ENCODE peak calls at places on chromosomes 13 and 19, in four cellular contexts. W is WTC11, F is A549, S is K562. P is an unnamed sample.

GRCh38 chr13:85277753-85278152 is 521.5 kb downstream of the SLITRK6 start:
- DNase-seq in W (no peak), F (peak), S (no peak), P (peak)

GRCh38 chr13:63184693-63185092 is 1769.0 kb upstream of the PCDH20 start:
- DNase-seq in W (peak), F (peak), S (no peak), P (peak)

GRCh38 chr13:111304041-111304544 is 16.3 kb upstream of the TEX29 start:
- DNase-seq in W (no peak), F (no peak), S (no peak), P (no peak)

GRCh38 chr13:98390086-98390697 is 186.7 kb downstream of the STK24 start:
- DNase-seq in W (no peak), F (no peak), S (no peak), P (no peak)

GRCh38 chr13:113759525-113760137 is 605 bp downstream of the TMEM255B start:
- DNase-seq in W (no peak), F (peak), S (no peak), P (no peak)

GRCh38 chr13:50149932-50150331 is 134.7 kb downstream of the KCNRG start:
- DNase-seq in W (no peak), F (no peak), S (no peak), P (no peak)

GRCh38 chr13:50594276-50594970 is 249.1 kb downstream of the DLEU7 start:
- DNase-seq in W (peak), F (no peak), S (peak), P (peak)

GRCh38 chr13:73403362-73404150 is 344.8 kb downstream of the KLF5 start:
- DNase-seq in W (no peak), F (no peak), S (no peak), P (no peak)

GRCh38 chr13:35716186-35716585 is 239.7 kb upstream of the MAB21L1 start:
- DNase-seq in W (no peak), F (no peak), S (no peak), P (no peak)

GRCh38 chr19:50162988-50163387 is at the start of gene IZUMO2:
- DNase-seq in W (peak), F (no peak), S (peak), P (no peak)

GRCh38 chr19:1082165-1082927 is 12.8 kb downstream of the POLR2E start:
- DNase-seq in W (peak), F (peak), S (peak), P (no peak)

GRCh38 chr13:32645854-32646253 is 59.6 kb downstream of the PDS5B start:
- DNase-seq in W (no peak), F (no peak), S (no peak), P (no peak)

GRCh38 chr13:111402441-111402840 is 82.0 kb downstream of the TEX29 start:
- DNase-seq in W (no peak), F (no peak), S (no peak), P (no peak)

GRCh38 chr13:73433893-73434292 is 375.1 kb downstream of the KLF5 start:
- DNase-seq in W (no peak), F (no peak), S (no peak), P (no peak)

GRCh38 chr13:99991013-99991805 is 9.6 kb downstream of the ZIC2 start:
- DNase-seq in W (peak), F (no peak), S (no peak), P (no peak)

GRCh38 chr19:55454787-55455243 is 6.6 kb downstream of the ISOC2 start:
- DNase-seq in W (peak), F (peak), S (peak), P (peak)

GRCh38 chr19:4910594-4911273 is 1.4 kb downstream of the UHRF1 start:
- DNase-seq in W (no peak), F (no peak), S (no peak), P (no peak)

GRCh38 chr13:31756346-31756745 is 17.0 kb downstream of the RXFP2 start:
- DNase-seq in W (no peak), F (no peak), S (no peak), P (no peak)

GRCh38 chr19:42496551-42497133 is 31.6 kb downstream of the CEACAM1 start:
- DNase-seq in W (no peak), F (no peak), S (no peak), P (no peak)

GRCh38 chr19:42497492-42498226 is 30.6 kb downstream of the CEACAM1 start:
- DNase-seq in W (no peak), F (peak), S (no peak), P (peak)

GRCh38 chr19:42498387-42498786 is 29.9 kb downstream of the CEACAM1 start:
- DNase-seq in W (no peak), F (no peak), S (no peak), P (peak)

GRCh38 chr19:42505066-42505465 is 23.2 kb downstream of the CEACAM1 start:
- DNase-seq in W (no peak), F (no peak), S (no peak), P (no peak)

DNA sequence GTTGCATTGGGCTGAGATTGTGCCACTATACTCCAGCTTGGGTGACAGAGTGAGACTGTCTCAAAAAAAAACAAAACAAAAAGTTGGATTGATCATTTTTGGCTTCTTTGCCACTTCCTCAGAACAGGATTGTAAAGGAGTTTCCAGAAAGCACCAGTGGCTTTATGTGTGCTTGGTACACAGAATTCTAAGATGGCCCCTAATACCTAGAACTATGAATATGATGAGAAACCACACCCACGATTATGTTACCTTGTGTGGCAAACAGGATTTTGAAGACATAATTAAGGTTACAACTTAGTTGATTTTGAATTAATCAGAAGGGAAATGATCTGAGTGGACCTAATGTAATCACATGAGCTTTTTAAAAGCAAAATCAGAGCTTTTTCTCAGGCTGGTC is 26.5 kb downstream of the CEACAM1 start:
- DNase-seq in W (no peak), F (no peak), S (no peak), P (no peak)
- TF ChIP-seq HMGXB4 in W (no peak), F (no peak), S (no peak), P (no peak)

GRCh38 chr19:18292810-18293641 is 11.6 kb upstream of the JUND start:
- DNase-seq in W (peak), F (peak), S (peak), P (peak)
- TF ChIP-seq HMGXB4 in W (no peak), F (no peak), S (no peak), P (no peak)

DNA sequence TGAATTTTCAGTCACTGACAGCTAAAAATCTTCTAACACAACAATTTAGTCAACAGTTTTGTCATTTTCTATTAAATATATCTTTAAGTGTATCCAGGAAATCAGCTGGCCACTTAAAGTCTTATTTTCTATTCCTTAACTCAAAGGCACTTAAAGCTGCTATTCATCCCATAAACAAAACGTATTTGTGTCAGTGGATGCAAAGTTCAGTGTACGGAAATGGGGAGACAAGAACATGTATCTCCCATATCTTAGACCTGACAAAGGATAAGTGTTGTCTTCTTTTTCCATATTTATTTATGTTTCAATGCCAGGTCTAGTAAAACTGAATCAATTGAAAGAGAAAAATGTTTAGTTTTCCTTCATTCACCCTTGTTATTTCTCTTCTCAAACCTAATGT is 409.8 kb upstream of the KLHL1 start:
- DNase-seq in W (no peak), F (no peak), S (no peak), P (no peak)
- TF ChIP-seq HMGXB4 in W (no peak), F (no peak), S (no peak), P (no peak)

GRCh38 chr13:48220592-48221300 is 12.3 kb upstream of the ITM2B start:
- DNase-seq in W (no peak), F (no peak), S (no peak), P (no peak)

GRCh38 chr13:48222358-48223015 is 10.5 kb upstream of the ITM2B start:
- DNase-seq in W (no peak), F (no peak), S (no peak), P (no peak)

GRCh38 chr13:48223016-48223385 is 10.0 kb upstream of the ITM2B start:
- DNase-seq in W (no peak), F (no peak), S (no peak), P (no peak)

GRCh38 chr13:48216204-48216711 is 16.7 kb upstream of the ITM2B start:
- DNase-seq in W (no peak), F (no peak), S (no peak), P (no peak)

DNA sequence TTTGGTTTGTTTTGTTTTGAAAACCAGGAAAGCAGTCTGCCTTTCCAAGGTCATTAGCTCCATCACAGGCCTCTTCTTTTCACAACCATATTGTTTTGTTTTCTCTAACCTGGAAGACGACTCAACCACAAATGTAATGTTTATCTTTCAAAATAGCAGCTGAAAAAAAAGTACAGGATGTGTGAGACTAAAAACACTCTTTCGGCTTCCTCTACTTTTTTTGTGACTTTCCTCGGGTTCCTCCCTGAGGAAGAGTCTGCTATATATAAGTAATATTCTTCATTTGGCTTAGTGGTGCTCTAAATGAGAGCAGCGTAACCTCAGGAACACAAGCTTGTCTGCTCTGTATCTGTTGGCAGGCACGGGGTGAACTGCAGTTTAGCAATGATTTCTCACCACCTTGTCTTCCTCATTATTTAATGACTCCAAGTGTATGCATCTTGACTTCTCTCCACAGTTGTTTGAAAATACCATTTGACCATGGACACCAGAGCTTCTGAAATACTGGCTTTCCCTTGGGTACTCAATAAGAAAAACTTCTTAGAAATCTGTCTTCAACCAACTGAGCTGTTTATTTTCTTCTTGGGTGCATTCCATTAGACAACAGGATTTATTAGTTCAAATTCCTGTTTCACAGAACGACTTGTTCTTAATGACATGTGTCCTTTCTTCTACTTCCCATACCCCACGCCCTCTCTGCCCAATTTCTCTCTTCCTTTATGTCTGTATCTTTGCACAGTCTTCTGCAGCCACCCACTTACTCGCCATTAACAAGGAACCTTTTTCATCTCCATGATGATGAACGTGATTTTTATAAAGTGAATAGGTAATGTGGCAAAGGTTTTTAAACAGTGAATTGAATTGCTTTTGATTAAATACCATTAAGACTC is 11.5 kb upstream of the ITM2B start:
- DNase-seq in W (no peak), F (no peak), S (no peak), P (no peak)
- TF ChIP-seq HMGXB4 in W (no peak), F (no peak), S (no peak), P (no peak)

GRCh38 chr13:96899946-96900345 is 94.3 kb downstream of the OXGR1 start:
- DNase-seq in W (no peak), F (no peak), S (no peak), P (no peak)
- TF ChIP-seq HMGXB4 in W (no peak), F (no peak), S (no peak), P (no peak)

DNA sequence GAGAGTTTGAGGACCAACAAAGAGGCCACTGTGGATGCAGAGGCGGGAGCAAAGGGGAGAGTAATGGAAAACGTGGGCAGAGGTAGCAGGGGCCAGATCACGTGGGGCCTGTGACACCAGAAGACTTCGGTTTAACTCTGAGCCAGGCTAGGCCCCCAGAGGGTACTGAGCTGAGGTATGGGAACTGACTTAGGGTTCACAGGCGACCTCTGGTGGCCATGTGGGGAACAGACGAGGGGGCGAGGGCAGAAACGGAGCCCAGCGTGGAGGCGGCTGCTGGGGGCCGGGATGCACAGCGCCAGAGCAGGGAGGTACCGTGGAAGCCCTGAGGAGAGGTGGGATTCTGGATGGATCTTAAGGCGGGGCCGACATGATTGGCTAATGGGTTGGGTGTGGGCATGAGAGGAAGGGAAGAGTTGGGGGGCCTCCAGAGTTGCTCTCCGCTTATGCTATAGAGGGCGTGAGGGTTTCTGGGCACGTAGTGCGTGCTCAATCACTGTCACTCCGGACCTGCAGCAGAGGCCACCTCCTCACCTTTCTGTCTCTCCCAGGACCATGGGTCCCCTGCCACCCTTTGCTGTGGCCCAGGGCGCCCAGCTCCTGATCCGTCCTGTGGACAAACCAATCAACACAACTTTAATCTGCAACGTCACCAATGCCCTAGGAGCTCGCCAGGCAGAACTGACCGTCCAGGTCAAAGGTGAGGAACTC is 13.7 kb downstream of the PVR start:
- DNase-seq in W (peak), F (peak), S (peak), P (peak)
- TF ChIP-seq HMGXB4 in W (no peak), F (no peak), S (no peak), P (no peak)

GRCh38 chr19:23056516-23056915 is 53.5 kb upstream of the ZNF728 start:
- DNase-seq in W (no peak), F (no peak), S (no peak), P (no peak)

GRCh38 chr19:23052349-23052748 is 49.4 kb upstream of the ZNF728 start:
- DNase-seq in W (no peak), F (no peak), S (no peak), P (no peak)

GRCh38 chr19:23054456-23054855 is 51.5 kb upstream of the ZNF728 start:
- DNase-seq in W (no peak), F (no peak), S (no peak), P (no peak)

GRCh38 chr19:23055946-23056345 is 53.0 kb upstream of the ZNF728 start:
- DNase-seq in W (no peak), F (no peak), S (no peak), P (no peak)

GRCh38 chr19:23055501-23055900 is 52.5 kb upstream of the ZNF728 start:
- DNase-seq in W (no peak), F (no peak), S (no peak), P (no peak)
- TF ChIP-seq HMGXB4 in W (no peak), F (no peak), S (no peak), P (no peak)

GRCh38 chr19:3333662-3334061 is 32.7 kb upstream of the NFIC start:
- DNase-seq in W (no peak), F (no peak), S (no peak), P (no peak)
- TF ChIP-seq HMGXB4 in W (no peak), F (no peak), S (no peak), P (no peak)

DNA sequence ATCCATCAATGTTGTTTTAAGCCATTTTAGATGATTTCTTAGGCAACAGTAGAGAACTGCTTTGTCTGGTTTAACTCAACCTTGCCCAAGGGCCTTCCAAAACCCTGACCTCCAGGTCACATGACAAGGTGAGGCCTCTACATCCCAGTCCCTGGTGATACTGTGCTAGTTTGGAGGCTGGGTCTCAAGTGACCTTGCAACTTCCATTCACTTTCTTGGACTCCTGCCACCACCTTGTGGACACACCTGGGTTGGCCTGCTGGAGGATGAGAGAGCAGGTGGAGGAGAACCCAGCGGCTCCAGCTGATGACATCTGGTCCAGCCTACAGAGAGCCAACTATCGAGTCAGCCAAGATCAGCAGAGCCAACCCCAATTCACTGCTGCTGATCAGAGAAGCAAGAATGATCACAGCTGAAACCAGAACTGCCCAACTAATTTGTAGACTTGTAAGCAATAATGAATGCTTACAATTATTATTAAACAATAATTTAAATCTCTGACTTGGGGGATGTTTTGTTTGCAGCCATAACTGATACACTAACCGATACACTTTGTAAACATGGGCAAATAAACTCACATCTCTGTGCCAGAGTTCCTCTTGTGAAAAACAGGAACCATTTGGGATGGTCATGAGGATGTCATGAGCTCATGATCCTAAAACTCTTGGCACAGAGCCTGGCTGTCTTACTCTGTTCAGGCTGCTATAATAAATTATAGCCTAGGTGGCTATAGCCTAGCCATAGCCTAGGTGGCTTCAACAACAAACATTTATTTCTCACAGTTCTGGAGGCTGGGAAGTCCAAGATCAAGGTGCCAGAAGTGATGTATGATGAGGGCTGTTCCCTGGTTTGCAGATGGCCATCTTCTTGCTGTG is 11.5 kb downstream of the FAM187B start:
- DNase-seq in W (peak), F (no peak), S (no peak), P (no peak)
- TF ChIP-seq HMGXB4 in W (no peak), F (no peak), S (no peak), P (no peak)

P was measured in HepG2.